ENCODE peak calls at places on chromosomes 3 and 15, in seven cellular contexts. R is brain microvascular endothelial cell, E is HCT116, Z is fibroblast of mammary gland, H is neural crest cell, B is natural killer cell, J is NB4. A is an unnamed sample.

GRCh38 chr3:156727519-156728205 is 53.3 kb downstream of the TIPARP start:
- DNase-seq in R (no peak), E (no peak), Z (peak), H (no peak), B (no peak), J (no peak), A (no peak)

GRCh38 chr3:46729038-46729437 is 11.4 kb upstream of the PRSS50 start:
- DNase-seq in R (no peak), E (no peak), Z (no peak), H (no peak), B (no peak), J (no peak), A (no peak)

GRCh38 chr3:81549831-81550230 is 211.6 kb downstream of the GBE1 start:
- DNase-seq in R (no peak), E (no peak), Z (peak), H (no peak), B (no peak), J (no peak), A (no peak)

GRCh38 chr3:151135548-151136337 is 50.3 kb downstream of the MED12L start:
- DNase-seq in R (no peak), E (no peak), Z (no peak), H (no peak), B (no peak), J (peak), A (no peak)

GRCh38 chr15:85710340-85710842 is 84.3 kb downstream of the KLHL25 start:
- DNase-seq in R (no peak), E (no peak), Z (no peak), H (no peak), B (no peak), J (no peak), A (no peak)

GRCh38 chr3:187616307-187616939 is 53.8 kb downstream of the SST start:
- DNase-seq in R (peak), E (peak), Z (peak), H (peak), B (peak), J (peak), A (peak)

GRCh38 chr3:73074681-73075305 is 13.3 kb downstream of the EBLN2 start:
- DNase-seq in R (no peak), E (no peak), Z (no peak), H (no peak), B (no peak), J (no peak), A (no peak)

GRCh38 chr3:188446791-188447190 is 292.8 kb downstream of the LPP start:
- DNase-seq in R (no peak), E (no peak), Z (no peak), H (no peak), B (no peak), J (no peak), A (no peak)

GRCh38 chr15:74958320-74958907 is 1.8 kb upstream of the RPP25 start:
- DNase-seq in R (no peak), E (no peak), Z (peak), H (peak), B (no peak), J (no peak), A (no peak)

GRCh38 chr3:181694805-181695660 is 16.7 kb upstream of the SOX2 start:
- DNase-seq in R (no peak), E (no peak), Z (peak), H (no peak), B (no peak), J (no peak), A (no peak)

GRCh38 chr3:55407426-55407820 is 79.7 kb downstream of the WNT5A start:
- DNase-seq in R (no peak), E (no peak), Z (no peak), H (no peak), B (no peak), J (no peak), A (no peak)

GRCh38 chr15:55744026-55744655 is 1.2 kb upstream of the PRTG start:
- DNase-seq in R (no peak), E (no peak), Z (no peak), H (no peak), B (no peak), J (no peak), A (no peak)

GRCh38 chr15:101615986-101616848 is 36.0 kb downstream of the TM2D3 start:
- DNase-seq in R (peak), E (peak), Z (peak), H (peak), B (no peak), J (no peak), A (no peak)

GRCh38 chr3:16013563-16013962 is 160.9 kb upstream of the GALNT15 start:
- DNase-seq in R (peak), E (no peak), Z (peak), H (no peak), B (no peak), J (no peak), A (no peak)

GRCh38 chr15:70855764-70856163 is 1.8 kb upstream of the LARP6 start:
- DNase-seq in R (no peak), E (no peak), Z (no peak), H (no peak), B (no peak), J (no peak), A (no peak)

GRCh38 chr3:105561875-105562274 is 195.2 kb downstream of the ALCAM start:
- DNase-seq in R (no peak), E (no peak), Z (no peak), H (no peak), B (no peak), J (no peak), A (no peak)

GRCh38 chr3:65971281-65972252 is 67.2 kb downstream of the MAGI1 start:
- DNase-seq in R (peak), E (no peak), Z (no peak), H (no peak), B (no peak), J (no peak), A (no peak)

GRCh38 chr3:127889461-127889863 is 25.6 kb upstream of the KBTBD12 start:
- DNase-seq in R (peak), E (no peak), Z (peak), H (no peak), B (no peak), J (no peak), A (no peak)

GRCh38 chr3:127887321-127887720 is 27.7 kb upstream of the KBTBD12 start:
- DNase-seq in R (peak), E (no peak), Z (peak), H (no peak), B (no peak), J (no peak), A (no peak)

GRCh38 chr3:127886276-127886862 is 28.7 kb upstream of the KBTBD12 start:
- DNase-seq in R (no peak), E (no peak), Z (no peak), H (no peak), B (no peak), J (no peak), A (no peak)

GRCh38 chr3:127888564-127889107 is 26.4 kb upstream of the KBTBD12 start:
- DNase-seq in R (no peak), E (no peak), Z (peak), H (no peak), B (no peak), J (no peak), A (no peak)

DNA sequence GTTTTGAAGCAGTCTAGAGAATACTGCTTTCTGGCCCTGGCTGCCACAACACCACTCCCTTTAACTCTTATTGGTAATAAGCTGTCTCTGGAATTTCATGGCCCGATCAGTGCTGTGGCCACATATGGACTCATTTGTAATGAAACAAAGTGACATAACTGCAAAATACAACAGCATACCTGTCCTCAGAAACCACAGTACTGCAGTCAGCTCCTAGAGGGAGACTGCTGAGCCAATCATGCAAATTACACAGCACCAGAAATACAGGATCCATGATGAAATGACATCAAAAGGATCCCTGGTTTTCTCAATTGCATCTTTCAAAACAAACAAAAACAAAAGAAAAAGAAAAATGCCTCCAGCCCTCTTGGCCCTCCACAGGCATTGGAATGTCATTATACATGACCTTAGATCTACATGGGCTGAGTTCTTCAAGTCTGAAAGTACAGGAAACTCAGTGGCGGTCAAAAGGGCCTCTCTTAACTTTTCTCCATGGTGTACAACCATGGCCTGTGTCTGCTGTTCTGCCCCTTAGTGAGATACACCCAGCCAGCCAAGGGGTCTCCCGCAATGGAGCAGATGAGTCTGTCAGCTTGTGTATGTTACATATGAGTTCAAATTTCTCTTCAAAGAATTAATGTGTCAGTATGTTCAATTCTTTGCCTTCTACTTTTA is 24.9 kb upstream of the KBTBD12 start:
- DNase-seq in R (no peak), E (no peak), Z (peak), H (no peak), B (no peak), J (no peak), A (no peak)
- TF ChIP-seq CTCF in R (peak), E (no peak), Z (no peak), H (peak), B (no peak), J (no peak), A (no peak)

DNA sequence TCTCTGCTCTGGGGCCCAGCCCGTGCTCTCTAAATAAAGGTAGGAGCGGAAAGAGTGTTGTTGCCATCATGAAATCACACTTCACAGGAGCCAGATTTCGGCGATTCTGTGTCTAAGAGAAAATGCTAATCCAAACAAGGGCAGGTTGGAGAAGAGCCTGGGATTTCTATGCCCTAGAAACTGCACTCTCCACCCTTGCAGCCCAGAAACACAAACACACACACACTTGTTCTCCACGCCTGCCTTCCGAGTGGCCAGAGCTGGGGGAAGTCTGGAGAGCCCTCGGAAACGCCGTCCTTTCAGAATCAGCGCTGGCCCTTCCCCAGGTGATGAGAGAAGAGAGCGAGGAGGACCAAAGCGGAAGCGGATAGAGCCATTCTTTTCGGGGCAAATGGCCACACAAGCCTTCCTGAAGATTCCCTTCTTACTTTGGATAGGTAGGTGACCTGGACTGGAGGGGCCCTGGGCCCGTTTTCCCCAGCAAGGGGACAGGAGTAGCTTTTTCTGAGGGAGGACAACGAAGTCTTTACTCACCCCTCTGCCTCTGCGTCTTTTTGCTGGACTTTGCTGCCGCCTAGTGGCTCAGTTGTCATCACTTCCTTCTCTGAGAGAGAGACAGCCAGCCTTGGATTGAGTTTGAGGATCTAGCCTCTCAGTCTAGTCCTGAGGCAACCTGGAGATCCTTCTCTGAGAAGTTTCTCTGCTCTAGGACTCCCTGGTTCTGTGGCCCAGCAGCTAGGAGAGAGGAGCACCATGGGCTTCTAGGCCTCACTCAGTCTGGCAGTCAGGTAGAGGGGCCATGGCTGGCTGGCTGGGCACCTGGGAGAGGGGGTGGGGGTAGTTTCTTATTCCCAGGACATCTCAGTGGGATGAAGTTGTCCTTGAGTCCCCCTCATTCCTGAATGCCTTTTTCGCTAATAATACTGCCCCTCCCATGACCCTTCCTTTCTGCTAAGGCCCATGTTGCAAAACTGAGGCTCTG is 37.7 kb downstream of the SENP8 start:
- DNase-seq in R (peak), E (peak), Z (peak), H (peak), B (peak), J (peak), A (peak)
- TF ChIP-seq CTCF in R (peak), E (peak), Z (peak), H (peak), B (peak), J (peak), A (peak)

GRCh38 chr3:186273586-186273985 is 88.4 kb downstream of the DGKG start:
- DNase-seq in R (no peak), E (no peak), Z (no peak), H (no peak), B (no peak), J (no peak), A (no peak)

GRCh38 chr3:186280737-186281136 is 81.3 kb downstream of the DGKG start:
- DNase-seq in R (no peak), E (no peak), Z (no peak), H (no peak), B (no peak), J (peak), A (no peak)

GRCh38 chr3:186275436-186275835 is 86.6 kb downstream of the DGKG start:
- DNase-seq in R (no peak), E (no peak), Z (no peak), H (no peak), B (no peak), J (no peak), A (no peak)

GRCh38 chr3:186281172-186281571 is 80.9 kb downstream of the DGKG start:
- DNase-seq in R (peak), E (no peak), Z (peak), H (no peak), B (no peak), J (no peak), A (no peak)

DNA sequence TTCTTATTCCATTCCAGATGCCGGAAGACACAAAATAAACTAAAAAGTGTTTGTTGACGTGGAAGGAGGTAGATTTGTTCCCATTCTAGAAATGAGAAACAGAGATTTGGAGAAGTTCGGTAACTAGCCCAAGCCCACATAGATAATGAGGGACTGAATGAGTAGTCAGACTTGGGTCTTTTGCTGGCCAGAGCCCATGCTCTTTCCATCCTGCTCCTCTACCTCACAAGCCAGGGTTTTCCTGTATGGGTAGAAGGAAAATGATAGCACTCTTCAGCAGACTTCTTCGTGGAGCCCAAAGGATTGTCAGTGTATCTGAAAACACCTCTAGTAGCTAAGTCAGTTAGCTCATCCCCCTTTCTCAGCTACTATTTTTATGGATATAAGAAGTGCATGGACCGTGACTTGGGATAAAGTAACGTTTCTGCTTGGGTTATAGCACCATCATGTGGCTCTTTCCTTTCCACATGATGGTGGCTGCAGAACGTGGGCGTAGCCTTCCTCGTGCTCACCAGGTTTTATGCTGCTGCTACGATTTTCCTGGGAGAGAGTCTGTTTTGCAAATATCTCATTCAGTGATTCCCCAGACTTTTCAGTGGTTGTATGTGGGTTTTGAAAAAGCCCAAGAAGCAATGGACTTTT is 84.6 kb downstream of the DGKG start:
- DNase-seq in R (peak), E (peak), Z (peak), H (peak), B (no peak), J (no peak), A (no peak)
- TF ChIP-seq CTCF in R (peak), E (peak), Z (peak), H (peak), B (no peak), J (no peak), A (no peak)

GRCh38 chr3:139388961-139389551 is 391 bp downstream of the COPB2 start:
- DNase-seq in R (no peak), E (no peak), Z (no peak), H (no peak), B (no peak), J (no peak), A (peak)
- TF ChIP-seq CTCF in R (no peak), E (no peak), Z (no peak), H (no peak), B (no peak), J (no peak), A (no peak)

GRCh38 chr15:78565951-78566774 is 843 bp downstream of the CHRNA5 start:
- DNase-seq in R (no peak), E (no peak), Z (peak), H (peak), B (no peak), J (peak), A (no peak)
- TF ChIP-seq CTCF in R (peak), E (no peak), Z (no peak), H (peak), B (no peak), J (no peak), A (peak)

DNA sequence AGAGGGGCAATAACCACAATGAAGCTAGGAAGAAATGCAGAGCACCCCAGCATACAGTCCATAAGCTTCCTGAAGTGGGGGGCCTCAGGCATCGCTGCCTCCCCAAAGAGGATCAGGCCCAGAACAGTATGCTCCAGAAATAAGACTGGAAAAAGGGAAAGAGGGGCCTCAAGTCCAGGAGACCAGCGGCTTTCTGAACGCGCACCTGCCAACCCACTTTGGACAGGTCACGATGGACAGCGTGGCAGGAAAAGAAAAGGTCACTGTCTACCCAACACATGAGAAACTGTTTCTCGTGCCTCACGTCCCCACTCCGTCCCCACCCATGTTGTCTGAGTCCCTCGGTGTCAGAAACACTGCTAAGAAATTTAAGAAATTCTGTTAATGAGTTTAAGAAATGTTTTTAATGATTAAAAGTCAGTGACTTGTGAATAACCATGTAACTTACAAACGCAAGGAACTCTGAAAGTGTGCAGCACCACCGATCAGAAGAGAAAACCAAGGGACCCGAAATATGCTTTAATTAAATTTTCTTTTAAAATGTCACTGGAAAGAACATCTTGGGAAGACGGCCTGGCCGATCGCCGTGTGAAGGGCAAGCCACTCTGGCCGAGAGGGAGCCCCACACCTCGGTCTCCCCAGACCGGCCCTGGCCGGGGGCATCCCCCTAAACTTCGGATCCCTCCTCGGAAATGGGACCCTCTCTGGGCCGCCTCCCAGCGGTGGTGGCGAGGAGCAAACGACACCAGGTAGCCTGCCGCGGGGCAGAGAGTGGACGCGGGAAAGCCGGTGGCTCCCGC is 1.7 kb upstream of the PPARG start:
- DNase-seq in R (no peak), E (no peak), Z (no peak), H (no peak), B (no peak), J (peak), A (no peak)
- TF ChIP-seq CTCF in R (peak), E (no peak), Z (peak), H (peak), B (no peak), J (no peak), A (no peak)

GRCh38 chr3:23811919-23812318 is 6.2 kb downstream of the UBE2E1 start:
- DNase-seq in R (no peak), E (no peak), Z (no peak), H (no peak), B (no peak), J (no peak), A (no peak)

GRCh38 chr3:23811117-23811487 is 5.3 kb downstream of the UBE2E1 start:
- DNase-seq in R (no peak), E (no peak), Z (no peak), H (no peak), B (no peak), J (no peak), A (no peak)

GRCh38 chr3:23809840-23810341 is 4.1 kb downstream of the UBE2E1 start:
- DNase-seq in R (no peak), E (no peak), Z (no peak), H (no peak), B (no peak), J (peak), A (no peak)

GRCh38 chr3:23809294-23809693 is 3.5 kb downstream of the UBE2E1 start:
- DNase-seq in R (no peak), E (no peak), Z (no peak), H (no peak), B (no peak), J (peak), A (no peak)

DNA sequence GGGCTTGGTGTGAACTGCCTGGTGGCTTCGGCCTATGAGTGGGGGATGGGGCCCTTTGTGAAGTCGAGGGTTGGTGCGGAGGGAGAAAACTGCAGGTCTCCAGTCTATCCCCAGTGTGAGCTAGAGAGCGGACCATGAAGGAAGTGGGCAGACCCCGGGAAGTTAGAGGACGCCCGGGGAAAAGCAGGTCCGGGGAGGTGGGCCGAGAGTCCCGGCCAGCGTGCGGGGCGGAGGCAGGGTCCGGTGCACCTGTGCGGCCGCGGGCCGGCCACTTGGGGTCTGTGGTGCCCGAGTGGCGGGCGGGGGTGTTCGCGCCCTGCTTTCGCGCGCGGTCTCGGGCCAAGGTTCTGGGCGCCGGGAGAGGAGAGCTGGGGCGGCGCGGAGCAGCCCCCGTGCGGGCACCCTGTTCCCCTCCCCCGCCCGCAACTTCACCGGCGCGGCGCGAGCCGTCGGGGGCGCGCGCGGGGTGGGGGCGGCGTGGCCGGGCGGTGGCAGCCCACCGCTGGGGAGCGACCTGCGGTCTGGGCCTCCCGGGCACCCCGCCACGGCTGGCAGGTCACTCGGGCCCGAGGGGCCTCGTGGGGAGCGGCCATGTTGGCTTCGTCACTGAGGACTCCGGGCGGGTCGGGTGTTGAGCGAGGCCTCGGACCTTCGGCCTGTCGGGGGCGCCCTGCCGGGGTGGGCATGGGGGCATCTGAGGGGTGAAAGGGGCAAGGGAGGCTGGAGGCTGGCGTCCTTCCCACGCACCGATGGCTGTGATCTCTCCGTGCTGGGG is 4.8 kb downstream of the UBE2E1 start:
- DNase-seq in R (no peak), E (no peak), Z (no peak), H (peak), B (peak), J (peak), A (no peak)
- TF ChIP-seq CTCF in R (peak), E (no peak), Z (peak), H (peak), B (no peak), J (no peak), A (no peak)